ENCODE peak calls at places on chromosome 3, in nine cellular contexts. Z is left lung; U is GM23338; M is substantia nigra; F is CD4-positive, alpha-beta memory T cell; E is heart left ventricle; B is sigmoid colon; J is A673; T is RWPE1. I is an unnamed sample.

GRCh38 chr3:55626284-55626675 is 139.2 kb upstream of the WNT5A start:
- DNase-seq in T (no peak), M (no peak), Z (no peak), E (no peak), B (no peak), J (no peak), U (no peak), F (no peak), I (no peak)

GRCh38 chr3:191321019-191321767 is 8.0 kb upstream of the CCDC50 start:
- DNase-seq in U (no peak), F (no peak), M (no peak), B (no peak), E (no peak), Z (no peak), T (no peak), J (no peak), I (no peak)

GRCh38 chr3:176302271-176302670 is 895.0 kb downstream of the TBL1XR1 start:
- DNase-seq in T (no peak), U (no peak), J (no peak), Z (no peak), B (no peak), M (no peak), F (no peak), E (no peak), I (no peak)

GRCh38 chr3:187519428-187519890 is 150.7 kb downstream of the SST start:
- DNase-seq in T (no peak), M (no peak), Z (no peak), J (peak), F (no peak), U (peak), E (no peak), B (no peak), I (no peak)

GRCh38 chr3:139292933-139293664 is 50.7 kb upstream of the MRPS22 start:
- DNase-seq in T (no peak), F (no peak), M (no peak), B (no peak), Z (no peak), E (no peak), J (no peak), U (no peak), I (peak)

GRCh38 chr3:188229177-188229576 is 75.2 kb downstream of the LPP start:
- DNase-seq in E (no peak), F (no peak), M (no peak), B (no peak), U (no peak), T (no peak), Z (no peak), J (peak), I (no peak)

GRCh38 chr3:57017481-57017880 is 43.0 kb upstream of the SPATA12 start:
- DNase-seq in T (no peak), M (peak), F (no peak), J (no peak), Z (no peak), B (peak), E (no peak), U (no peak), I (no peak)

GRCh38 chr3:186239321-186239720 is 122.7 kb downstream of the DGKG start:
- DNase-seq in T (no peak), E (no peak), U (peak), M (no peak), J (peak), Z (no peak), B (no peak), F (no peak), I (no peak)

GRCh38 chr3:162719684-162720341 is 1223.2 kb downstream of the OTOL1 start:
- DNase-seq in M (no peak), Z (no peak), J (peak), U (no peak), E (no peak), B (no peak), T (peak), F (no peak), I (peak)

GRCh38 chr3:85781806-85782205 is 823.0 kb downstream of the CADM2 start:
- DNase-seq in J (no peak), B (no peak), M (no peak), Z (no peak), T (no peak), U (no peak), F (no peak), E (no peak), I (no peak)

GRCh38 chr3:64674591-64675076 is 13.2 kb downstream of the ADAMTS9 start:
- DNase-seq in Z (no peak), M (no peak), F (no peak), U (no peak), B (no peak), E (no peak), J (no peak), T (no peak), I (no peak)

GRCh38 chr3:150177673-150178378 is 207.1 kb upstream of the PFN2 start:
- DNase-seq in E (no peak), Z (no peak), B (no peak), M (no peak), J (peak), F (no peak), U (no peak), T (peak), I (peak)

GRCh38 chr3:155196131-155197075 is 97.1 kb downstream of the STRIT1 start:
- DNase-seq in E (no peak), B (no peak), M (no peak), T (no peak), F (no peak), Z (no peak), J (peak), U (no peak), I (no peak)

GRCh38 chr3:106251160-106251892 is 382.5 kb upstream of the CBLB start:
- DNase-seq in B (no peak), F (no peak), M (no peak), T (no peak), J (no peak), U (no peak), E (no peak), Z (no peak), I (no peak)

GRCh38 chr3:106256249-106256957 is 387.6 kb upstream of the CBLB start:
- DNase-seq in M (no peak), F (no peak), T (no peak), E (no peak), B (no peak), J (no peak), U (no peak), Z (peak), I (no peak)

GRCh38 chr3:106257172-106257571 is 388.4 kb upstream of the CBLB start:
- DNase-seq in E (no peak), Z (no peak), B (no peak), U (no peak), M (no peak), J (no peak), F (no peak), T (no peak), I (no peak)

GRCh38 chr3:106261396-106261795 is 392.6 kb upstream of the CBLB start:
- DNase-seq in Z (no peak), E (no peak), B (no peak), U (no peak), T (no peak), J (no peak), M (no peak), F (no peak), I (no peak)

DNA sequence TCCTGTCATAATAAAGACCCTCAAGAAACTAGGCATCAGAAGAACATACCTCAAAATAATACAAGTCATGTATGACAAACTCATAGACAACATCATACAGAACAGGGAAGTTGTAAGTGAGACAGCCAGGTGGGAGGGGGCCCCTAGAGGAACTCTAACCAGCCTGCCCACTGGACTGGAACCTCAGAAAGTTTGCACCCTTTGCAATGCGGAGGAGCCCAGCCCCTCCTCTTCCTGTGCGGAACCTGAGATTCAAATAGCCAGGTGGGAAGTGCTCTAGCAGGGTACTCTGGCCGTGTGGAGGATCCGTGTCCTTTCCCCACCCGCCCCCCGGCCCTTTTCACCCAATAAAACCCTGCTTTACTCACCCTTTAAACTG is 387.0 kb upstream of the CBLB start:
- DNase-seq in U (no peak), F (no peak), T (no peak), E (no peak), J (no peak), M (no peak), B (no peak), Z (peak), I (no peak)
- H3K27ac ChIP-seq in U (no peak), F (no peak), T (no peak), E (no peak), J (no peak), M (no peak), B (no peak), Z (no peak), I (no peak)

DNA sequence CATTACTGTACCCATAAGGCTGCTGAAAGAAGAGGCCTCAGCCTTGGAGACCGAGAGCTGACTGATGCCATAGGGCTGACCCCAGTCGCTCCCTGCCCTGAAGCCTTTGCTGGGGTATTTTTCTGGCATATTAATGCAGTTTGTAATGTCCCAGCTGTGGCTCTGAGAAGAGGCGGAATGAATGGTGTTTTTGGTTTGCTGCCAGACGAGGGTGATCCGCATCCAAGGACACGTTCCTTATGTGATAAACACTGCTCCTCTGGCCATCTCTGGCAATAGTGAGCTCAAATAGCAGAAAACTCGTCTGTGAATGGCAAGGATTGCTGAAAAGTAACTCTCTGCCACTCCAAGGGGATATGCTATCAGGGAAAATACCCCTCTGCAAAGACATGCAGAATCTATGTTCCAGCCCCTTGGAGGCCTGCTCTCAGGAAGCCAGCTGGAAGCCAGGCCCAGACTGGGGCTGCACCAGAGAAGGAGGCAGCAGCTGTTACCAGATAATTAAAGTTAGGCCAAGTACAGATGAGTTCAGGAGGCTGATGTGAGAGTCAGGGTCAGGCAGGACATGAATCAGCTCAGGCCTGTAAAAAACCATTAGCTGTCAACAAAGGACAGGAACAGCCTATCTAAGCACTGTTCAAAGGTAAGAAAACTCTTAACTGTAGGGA is 28.9 kb upstream of the KLHL6 start:
- DNase-seq in E (peak), B (peak), M (peak), U (no peak), T (no peak), Z (peak), F (no peak), J (no peak), I (peak)
- H3K27ac ChIP-seq in E (peak), B (peak), M (peak), U (no peak), T (no peak), Z (peak), F (no peak), J (no peak), I (no peak)

GRCh38 chr3:62876064-62876463 is 848 bp upstream of the CADPS start:
- DNase-seq in E (no peak), U (peak), Z (no peak), B (no peak), M (peak), T (peak), J (peak), F (no peak), I (peak)

GRCh38 chr3:62873672-62874397 is 1.4 kb downstream of the CADPS start:
- DNase-seq in T (no peak), U (peak), Z (peak), B (no peak), M (peak), J (peak), F (no peak), E (peak), I (no peak)

GRCh38 chr3:62872318-62872717 is 2.9 kb downstream of the CADPS start:
- DNase-seq in F (no peak), B (no peak), J (no peak), Z (no peak), M (no peak), U (no peak), T (no peak), E (no peak), I (no peak)

GRCh38 chr3:62875103-62876002 is at the start of gene CADPS:
- DNase-seq in B (no peak), U (peak), Z (no peak), T (no peak), F (no peak), J (no peak), M (peak), E (peak), I (no peak)

DNA sequence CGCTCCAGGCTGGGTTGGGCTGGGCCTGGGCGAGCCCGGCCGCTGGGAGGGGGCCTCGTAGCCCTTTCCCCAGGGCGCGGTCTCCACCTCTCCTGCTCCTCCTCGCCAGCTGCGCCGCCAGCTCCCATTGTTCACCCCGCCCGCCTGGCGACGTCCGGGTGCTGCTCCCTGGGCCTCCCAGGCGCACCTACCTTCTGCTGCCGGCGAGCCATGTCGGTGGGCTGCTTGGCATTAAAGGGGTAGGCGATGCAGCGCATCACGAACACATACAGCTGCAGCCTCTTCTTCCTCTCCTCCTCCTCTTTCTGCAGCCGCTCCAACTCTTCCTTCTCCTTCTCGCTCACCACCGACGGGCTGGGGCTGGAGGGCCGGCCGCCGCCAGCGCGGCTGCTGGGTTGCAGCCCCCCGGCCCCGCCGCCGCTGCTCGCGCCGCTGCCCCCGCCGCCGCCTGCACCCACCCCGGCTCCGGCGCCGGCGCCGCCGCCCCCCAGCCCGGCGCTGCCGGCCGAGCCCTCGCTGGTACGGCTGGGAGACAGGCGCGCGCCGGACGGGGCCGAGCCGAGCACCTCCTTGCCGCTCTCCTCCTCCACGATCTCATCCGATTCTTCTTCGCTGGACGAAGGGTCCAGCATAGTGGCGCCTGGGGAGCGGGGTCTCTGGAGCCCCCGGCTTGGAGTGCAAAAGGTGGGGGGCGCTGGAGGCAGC is 666 bp downstream of the CADPS start:
- DNase-seq in F (no peak), J (no peak), E (no peak), T (no peak), Z (peak), M (peak), B (no peak), U (peak), I (no peak)
- H3K27ac ChIP-seq in F (no peak), J (no peak), E (peak), T (no peak), Z (no peak), M (peak), B (no peak), U (peak), I (no peak)

GRCh38 chr3:171873561-171873960 is 30.4 kb downstream of the TMEM212 start:
- DNase-seq in Z (no peak), T (no peak), J (peak), B (no peak), F (no peak), E (no peak), U (no peak), M (no peak), I (no peak)
- H3K27ac ChIP-seq in Z (peak), T (no peak), J (peak), B (peak), F (no peak), E (peak), U (peak), M (no peak), I (peak)

DNA sequence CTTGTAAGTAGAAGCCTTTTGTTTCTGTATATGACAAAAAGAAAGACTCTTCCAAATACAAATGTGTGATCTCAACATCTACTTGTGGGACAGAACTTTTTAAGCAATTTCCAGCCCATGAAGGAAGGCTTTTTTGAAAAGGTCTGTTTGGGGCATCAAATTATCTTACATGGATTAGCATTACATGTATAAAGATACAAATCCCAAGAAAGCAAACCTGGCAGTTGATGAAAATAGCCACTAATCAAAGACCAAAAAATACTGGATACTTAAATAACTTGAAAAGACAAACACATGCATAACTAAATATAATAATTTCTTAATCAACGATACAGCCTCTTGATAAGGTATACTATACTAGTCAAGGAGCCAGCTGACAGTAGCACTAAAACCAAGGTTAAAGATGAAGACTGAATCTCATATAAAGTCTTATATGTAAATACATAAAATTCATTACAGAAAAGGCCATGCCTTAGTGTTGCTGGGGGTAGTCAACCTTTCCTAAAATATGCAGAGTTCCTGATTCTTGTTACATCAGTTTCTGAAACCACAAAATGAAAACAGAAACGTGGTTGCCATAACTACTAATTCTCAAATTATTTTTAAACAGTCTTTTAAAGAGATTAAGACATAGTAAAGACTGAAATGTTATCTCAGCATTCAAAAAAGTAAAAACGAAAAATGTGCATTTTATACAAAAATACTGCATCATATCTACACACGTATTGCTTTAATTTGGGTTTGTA is 2.0 kb downstream of the ANKRD28 start:
- DNase-seq in M (no peak), F (peak), J (peak), Z (no peak), U (no peak), E (no peak), T (no peak), B (no peak), I (no peak)
- H3K27ac ChIP-seq in M (peak), F (peak), J (no peak), Z (peak), U (no peak), E (peak), T (no peak), B (peak), I (no peak)

DNA sequence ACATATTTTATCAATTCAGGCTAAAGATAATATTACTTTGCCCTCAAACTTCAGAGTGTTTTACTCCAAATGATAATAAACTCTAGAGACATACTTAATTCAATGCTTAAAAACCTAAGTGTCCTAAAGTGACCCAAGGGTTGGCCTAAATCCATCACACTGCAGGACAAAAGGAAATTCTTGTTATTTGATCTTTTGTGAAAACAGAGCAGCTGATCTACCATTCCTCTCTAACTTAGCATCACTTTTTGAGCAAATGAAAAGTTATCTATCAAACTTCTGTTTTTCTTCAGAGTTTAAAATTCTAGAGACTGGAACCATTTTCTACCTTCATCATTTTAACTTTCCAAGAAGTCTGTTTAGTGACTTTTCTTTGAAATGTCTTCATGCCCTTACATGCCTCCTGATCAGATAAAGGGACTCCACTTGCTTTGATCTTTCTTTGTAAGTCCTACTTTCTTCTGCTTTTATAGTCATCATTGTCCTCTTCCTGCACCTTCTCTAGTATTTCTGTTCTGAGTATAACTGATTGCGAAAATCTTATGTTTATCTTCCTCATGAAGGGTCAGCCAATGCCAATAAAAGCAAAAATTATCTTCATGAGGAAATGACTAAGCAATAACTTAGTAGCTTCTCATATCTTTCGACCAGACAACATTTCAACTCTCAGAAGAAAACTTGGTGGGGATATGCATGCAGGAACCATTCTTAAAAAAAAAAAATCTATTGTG is 378.7 kb upstream of the TGFBR2 start:
- DNase-seq in U (no peak), J (peak), B (no peak), Z (no peak), T (peak), E (no peak), M (no peak), F (no peak), I (peak)
- H3K27ac ChIP-seq in U (no peak), J (no peak), B (no peak), Z (peak), T (no peak), E (peak), M (no peak), F (no peak), I (peak)